ENCODE peak calls at places on chromosomes 2 and 18, in nine cellular contexts. One of them, this sample, is unnamed. For H3K9me3, the result is how much of the 10 kb centered on the place peaks cover.

GRCh38 chr2:175976758-175977157 is 25.3 kb downstream of the LNPK start:
- DNase-seq in right atrium auricular region: no peak
- DNase-seq in NT2/D1: no peak
- DNase-seq in HCT116: no peak
- DNase-seq in tibial artery: no peak
- DNase-seq in uterus: no peak
- DNase-seq in BE2C: no peak
- DNase-seq in MG63: no peak
- DNase-seq in breast epithelium: no peak
- DNase-seq in this sample: no peak

GRCh38 chr2:73839653-73840411 is 11.1 kb downstream of the STAMBP start:
- DNase-seq in right atrium auricular region: no peak
- DNase-seq in NT2/D1: no peak
- DNase-seq in HCT116: no peak
- DNase-seq in tibial artery: no peak
- DNase-seq in uterus: no peak
- DNase-seq in BE2C: no peak
- DNase-seq in MG63: no peak
- DNase-seq in breast epithelium: no peak
- DNase-seq in this sample: no peak

GRCh38 chr2:241655516-241656189 is 18.2 kb downstream of the ATG4B start:
- DNase-seq in right atrium auricular region: no peak
- DNase-seq in NT2/D1: no peak
- DNase-seq in HCT116: no peak
- DNase-seq in tibial artery: no peak
- DNase-seq in uterus: no peak
- DNase-seq in BE2C: no peak
- DNase-seq in MG63: no peak
- DNase-seq in breast epithelium: no peak
- DNase-seq in this sample: no peak

GRCh38 chr2:66236816-66237469 is 198.0 kb upstream of the MEIS1 start:
- DNase-seq in right atrium auricular region: no peak
- DNase-seq in NT2/D1: no peak
- DNase-seq in HCT116: no peak
- DNase-seq in tibial artery: no peak
- DNase-seq in uterus: no peak
- DNase-seq in BE2C: peak
- DNase-seq in MG63: no peak
- DNase-seq in breast epithelium: no peak
- DNase-seq in this sample: no peak

GRCh38 chr2:23351388-23352141 is 33.4 kb upstream of the KLHL29 start:
- DNase-seq in right atrium auricular region: peak
- DNase-seq in NT2/D1: peak
- DNase-seq in HCT116: peak
- DNase-seq in tibial artery: peak
- DNase-seq in uterus: peak
- DNase-seq in BE2C: peak
- DNase-seq in MG63: peak
- DNase-seq in breast epithelium: peak
- DNase-seq in this sample: peak

GRCh38 chr2:181904022-181904632 is 12.6 kb downstream of the ITPRID2 start:
- DNase-seq in right atrium auricular region: no peak
- DNase-seq in NT2/D1: peak
- DNase-seq in HCT116: no peak
- DNase-seq in tibial artery: no peak
- DNase-seq in uterus: no peak
- DNase-seq in BE2C: no peak
- DNase-seq in MG63: no peak
- DNase-seq in breast epithelium: no peak
- DNase-seq in this sample: no peak

GRCh38 chr18:38007931-38008330 is 442.3 kb upstream of the CELF4 start:
- DNase-seq in right atrium auricular region: no peak
- DNase-seq in NT2/D1: no peak
- DNase-seq in HCT116: no peak
- DNase-seq in tibial artery: no peak
- DNase-seq in uterus: no peak
- DNase-seq in BE2C: no peak
- DNase-seq in MG63: no peak
- DNase-seq in breast epithelium: no peak
- DNase-seq in this sample: no peak

GRCh38 chr18:2776596-2776995 is 70.2 kb upstream of the EMILIN2 start:
- DNase-seq in right atrium auricular region: no peak
- DNase-seq in NT2/D1: no peak
- DNase-seq in HCT116: no peak
- DNase-seq in tibial artery: no peak
- DNase-seq in uterus: no peak
- DNase-seq in BE2C: no peak
- DNase-seq in MG63: no peak
- DNase-seq in breast epithelium: no peak
- DNase-seq in this sample: no peak

GRCh38 chr18:59464521-59464920 is 105.5 kb upstream of the LMAN1 start:
- DNase-seq in right atrium auricular region: no peak
- DNase-seq in NT2/D1: no peak
- DNase-seq in HCT116: no peak
- DNase-seq in tibial artery: no peak
- DNase-seq in uterus: no peak
- DNase-seq in BE2C: no peak
- DNase-seq in MG63: no peak
- DNase-seq in breast epithelium: no peak
- DNase-seq in this sample: no peak

GRCh38 chr2:288743-289361 is 961 bp upstream of the ALKAL2 start:
- DNase-seq in right atrium auricular region: no peak
- DNase-seq in NT2/D1: no peak
- DNase-seq in HCT116: no peak
- DNase-seq in tibial artery: peak
- DNase-seq in uterus: peak
- DNase-seq in BE2C: no peak
- DNase-seq in MG63: no peak
- DNase-seq in breast epithelium: no peak
- DNase-seq in this sample: peak

GRCh38 chr18:68121826-68122225 is 593.1 kb downstream of the TMX3 start:
- DNase-seq in right atrium auricular region: no peak
- DNase-seq in NT2/D1: no peak
- DNase-seq in HCT116: no peak
- DNase-seq in tibial artery: no peak
- DNase-seq in uterus: no peak
- DNase-seq in BE2C: no peak
- DNase-seq in MG63: no peak
- DNase-seq in breast epithelium: no peak
- DNase-seq in this sample: no peak

GRCh38 chr2:43402002-43402401 is 175.6 kb upstream of the ZFP36L2 start:
- DNase-seq in right atrium auricular region: no peak
- DNase-seq in NT2/D1: no peak
- DNase-seq in HCT116: no peak
- DNase-seq in tibial artery: no peak
- DNase-seq in uterus: no peak
- DNase-seq in BE2C: no peak
- DNase-seq in MG63: no peak
- DNase-seq in breast epithelium: no peak
- DNase-seq in this sample: no peak

GRCh38 chr2:188786368-188786781 is 187.8 kb upstream of the COL3A1 start:
- DNase-seq in right atrium auricular region: no peak
- DNase-seq in NT2/D1: no peak
- DNase-seq in HCT116: peak
- DNase-seq in tibial artery: no peak
- DNase-seq in uterus: peak
- DNase-seq in BE2C: no peak
- DNase-seq in MG63: peak
- DNase-seq in breast epithelium: no peak
- DNase-seq in this sample: no peak

GRCh38 chr2:126940331-126940730 is 41.6 kb downstream of the TEX51 start:
- DNase-seq in right atrium auricular region: no peak
- DNase-seq in NT2/D1: no peak
- DNase-seq in HCT116: no peak
- DNase-seq in tibial artery: no peak
- DNase-seq in uterus: no peak
- DNase-seq in BE2C: no peak
- DNase-seq in MG63: no peak
- DNase-seq in breast epithelium: no peak
- DNase-seq in this sample: no peak

GRCh38 chr2:48944961-48945360 is 189.4 kb upstream of the LHCGR start:
- DNase-seq in right atrium auricular region: no peak
- DNase-seq in NT2/D1: no peak
- DNase-seq in HCT116: no peak
- DNase-seq in tibial artery: no peak
- DNase-seq in uterus: no peak
- DNase-seq in BE2C: no peak
- DNase-seq in MG63: no peak
- DNase-seq in breast epithelium: no peak
- DNase-seq in this sample: no peak

GRCh38 chr2:171383141-171383540 is 50.6 kb downstream of the METTL8 start:
- DNase-seq in right atrium auricular region: no peak
- DNase-seq in NT2/D1: no peak
- DNase-seq in HCT116: no peak
- DNase-seq in tibial artery: no peak
- DNase-seq in uterus: no peak
- DNase-seq in BE2C: no peak
- DNase-seq in MG63: no peak
- DNase-seq in breast epithelium: no peak
- DNase-seq in this sample: no peak

GRCh38 chr2:120483355-120483754 is 137.4 kb downstream of the INHBB start:
- DNase-seq in right atrium auricular region: no peak
- DNase-seq in NT2/D1: no peak
- DNase-seq in HCT116: no peak
- DNase-seq in tibial artery: no peak
- DNase-seq in uterus: no peak
- DNase-seq in BE2C: no peak
- DNase-seq in MG63: no peak
- DNase-seq in breast epithelium: no peak
- DNase-seq in this sample: no peak

GRCh38 chr2:156331572-156332451 is 709 bp downstream of the NR4A2 start:
- DNase-seq in right atrium auricular region: peak
- DNase-seq in NT2/D1: no peak
- DNase-seq in HCT116: no peak
- DNase-seq in tibial artery: peak
- DNase-seq in uterus: peak
- DNase-seq in BE2C: no peak
- DNase-seq in MG63: peak
- DNase-seq in breast epithelium: peak
- DNase-seq in this sample: peak

GRCh38 chr2:182558564-182558963 is 131.7 kb upstream of the PDE1A start:
- DNase-seq in right atrium auricular region: no peak
- DNase-seq in NT2/D1: no peak
- DNase-seq in HCT116: no peak
- DNase-seq in tibial artery: no peak
- DNase-seq in uterus: no peak
- DNase-seq in BE2C: no peak
- DNase-seq in MG63: no peak
- DNase-seq in breast epithelium: no peak
- DNase-seq in this sample: no peak

DNA sequence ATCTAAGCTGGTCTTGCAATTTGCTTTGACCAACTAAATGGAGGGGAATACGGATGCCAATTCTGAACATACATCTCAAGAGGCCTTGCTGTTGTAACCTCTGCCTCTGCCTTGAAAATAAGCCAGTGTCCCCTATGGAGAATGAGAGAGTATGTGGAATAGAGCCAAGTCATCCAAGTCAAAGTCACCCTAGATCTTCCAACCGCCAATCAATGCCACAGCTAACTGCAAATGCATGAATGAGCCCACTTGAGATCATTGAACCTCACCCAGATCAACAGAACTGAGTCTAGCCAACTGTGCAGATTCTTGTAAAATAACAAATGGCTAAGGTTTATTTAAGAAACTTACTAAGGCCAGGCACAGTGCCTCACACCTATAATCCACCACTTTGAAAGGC is 139.8 kb upstream of the TANK start:
- DNase-seq in right atrium auricular region: no peak
- DNase-seq in NT2/D1: no peak
- DNase-seq in HCT116: no peak
- DNase-seq in tibial artery: no peak
- DNase-seq in uterus: no peak
- DNase-seq in BE2C: no peak
- DNase-seq in MG63: no peak
- DNase-seq in breast epithelium: no peak
- DNase-seq in this sample: no peak
- H3K9me3 ChIP-seq in right atrium auricular region: under half
- H3K9me3 ChIP-seq in NT2/D1: under half
- H3K9me3 ChIP-seq in HCT116: under half
- H3K9me3 ChIP-seq in tibial artery: under half
- H3K9me3 ChIP-seq in uterus: under half
- H3K9me3 ChIP-seq in BE2C: under half
- H3K9me3 ChIP-seq in MG63: under half
- H3K9me3 ChIP-seq in breast epithelium: under half
- H3K9me3 ChIP-seq in this sample: under half

DNA sequence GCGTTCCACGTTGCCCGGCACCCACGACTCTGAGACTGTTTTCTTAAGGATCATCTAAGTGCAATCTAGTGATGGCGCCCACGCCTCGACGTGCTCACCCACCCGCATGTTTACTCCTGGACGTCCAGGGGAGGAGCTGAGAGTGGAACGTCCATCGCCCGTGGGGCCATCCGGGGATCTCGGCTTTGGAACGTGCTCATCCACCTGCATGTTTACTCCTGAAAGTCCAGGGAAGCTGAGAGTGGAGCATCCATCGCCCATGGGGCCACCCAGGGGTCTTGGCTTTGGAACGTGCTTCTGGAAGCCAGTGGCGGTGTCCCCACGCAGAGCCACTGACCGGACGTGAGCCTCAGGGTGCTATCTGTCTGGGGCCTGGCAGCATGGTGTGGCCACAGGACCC is 45.6 kb upstream of the SALL3 start:
- DNase-seq in right atrium auricular region: no peak
- DNase-seq in NT2/D1: no peak
- DNase-seq in HCT116: no peak
- DNase-seq in tibial artery: no peak
- DNase-seq in uterus: no peak
- DNase-seq in BE2C: no peak
- DNase-seq in MG63: no peak
- DNase-seq in breast epithelium: no peak
- DNase-seq in this sample: no peak
- H3K9me3 ChIP-seq in right atrium auricular region: under half
- H3K9me3 ChIP-seq in NT2/D1: under half
- H3K9me3 ChIP-seq in HCT116: under half
- H3K9me3 ChIP-seq in tibial artery: under half
- H3K9me3 ChIP-seq in uterus: under half
- H3K9me3 ChIP-seq in BE2C: under half
- H3K9me3 ChIP-seq in MG63: under half
- H3K9me3 ChIP-seq in breast epithelium: under half
- H3K9me3 ChIP-seq in this sample: under half

GRCh38 chr2:104584393-104584792 is 269.5 kb upstream of the POU3F3 start:
- DNase-seq in right atrium auricular region: no peak
- DNase-seq in NT2/D1: no peak
- DNase-seq in HCT116: no peak
- DNase-seq in tibial artery: no peak
- DNase-seq in uterus: no peak
- DNase-seq in BE2C: no peak
- DNase-seq in MG63: no peak
- DNase-seq in breast epithelium: no peak
- DNase-seq in this sample: no peak
- H3K9me3 ChIP-seq in right atrium auricular region: under half
- H3K9me3 ChIP-seq in NT2/D1: under half
- H3K9me3 ChIP-seq in HCT116: under half
- H3K9me3 ChIP-seq in tibial artery: under half
- H3K9me3 ChIP-seq in uterus: under half
- H3K9me3 ChIP-seq in BE2C: under half
- H3K9me3 ChIP-seq in MG63: under half
- H3K9me3 ChIP-seq in breast epithelium: under half
- H3K9me3 ChIP-seq in this sample: under half

DNA sequence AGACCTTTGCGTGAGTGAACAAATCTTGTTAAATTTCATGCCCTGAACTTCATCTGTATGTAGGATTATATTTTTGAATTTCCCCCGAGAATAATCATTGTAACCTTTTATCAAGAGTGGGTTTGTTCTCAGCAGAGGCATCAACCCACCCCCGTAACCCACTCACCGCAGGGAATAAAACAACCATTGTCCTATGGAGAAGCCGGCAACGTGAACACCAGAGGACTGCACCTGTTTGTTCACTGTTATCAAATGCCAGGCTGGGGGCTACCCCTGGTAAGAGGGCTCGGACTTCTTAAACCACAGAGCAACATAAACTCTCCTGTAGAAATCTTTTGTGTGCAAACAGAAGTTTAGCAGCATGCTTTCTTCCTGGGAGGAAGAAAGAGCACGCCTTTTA is 610.4 kb downstream of the ERBB4 start:
- DNase-seq in right atrium auricular region: no peak
- DNase-seq in NT2/D1: no peak
- DNase-seq in HCT116: no peak
- DNase-seq in tibial artery: no peak
- DNase-seq in uterus: no peak
- DNase-seq in BE2C: no peak
- DNase-seq in MG63: no peak
- DNase-seq in breast epithelium: no peak
- DNase-seq in this sample: no peak
- H3K9me3 ChIP-seq in right atrium auricular region: under half
- H3K9me3 ChIP-seq in NT2/D1: under half
- H3K9me3 ChIP-seq in HCT116: under half
- H3K9me3 ChIP-seq in tibial artery: under half
- H3K9me3 ChIP-seq in uterus: under half
- H3K9me3 ChIP-seq in BE2C: under half
- H3K9me3 ChIP-seq in MG63: under half
- H3K9me3 ChIP-seq in breast epithelium: under half
- H3K9me3 ChIP-seq in this sample: under half

This sample was measured in adrenal gland.